ENCODE peak calls at places on chromosomes 3 and 15, in seven cellular contexts. N, K, S, W, P, U and H are unnamed samples.

GRCh38 chr3:73419993-73420392 is 204.7 kb downstream of the PDZRN3 start:
- DNase-seq in W (peak; percentile 25), P (no peak), S (no peak), U (no peak), N (no peak), K (no peak), H (no peak)

GRCh38 chr3:191070762-191071365 is 128.2 kb upstream of the OSTN start:
- DNase-seq in K (no peak), W (peak; percentile 16), S (no peak), U (no peak), N (no peak), P (peak; percentile 24), H (no peak)

GRCh38 chr3:28050120-28050519 is 191.3 kb upstream of the CMC1 start:
- DNase-seq in K (no peak), P (no peak), W (no peak), N (no peak), U (no peak), S (no peak), H (no peak)

GRCh38 chr15:66936864-66937245 is 128.5 kb upstream of the SMAD3 start:
- DNase-seq in K (no peak), P (no peak), N (no peak), U (no peak), S (no peak), W (no peak), H (no peak)

GRCh38 chr3:45462522-45463262 is 74.3 kb downstream of the LARS2 start:
- DNase-seq in N (no peak), U (peak; percentile 13), P (peak; percentile 53), W (peak; percentile 21), S (no peak), K (no peak), H (no peak)

GRCh38 chr15:101056366-101057334 is 137.5 kb downstream of the LRRK1 start:
- DNase-seq in P (no peak), W (no peak), U (no peak), K (no peak), S (no peak), N (no peak), H (no peak)

GRCh38 chr3:112124901-112125607 is 8.0 kb downstream of the GCSAM start:
- DNase-seq in P (no peak), K (no peak), S (no peak), U (no peak), N (no peak), W (no peak), H (no peak)

GRCh38 chr3:43262194-43262593 is 24.1 kb upstream of the SNRK start:
- DNase-seq in P (no peak), N (no peak), K (no peak), U (no peak), S (no peak), W (no peak), H (no peak)

GRCh38 chr15:47218295-47218694 is 499.0 kb upstream of the SEMA6D start:
- DNase-seq in U (no peak), P (peak; percentile 2), W (no peak), K (no peak), S (no peak), N (no peak), H (no peak)

GRCh38 chr15:73991260-73991659 is 835 bp downstream of the STOML1 start:
- DNase-seq in W (no peak), U (no peak), N (no peak), K (no peak), P (no peak), S (no peak), H (no peak)

GRCh38 chr15:31256385-31257265 is 70.0 kb upstream of the KLF13 start:
- DNase-seq in S (no peak), W (no peak), U (no peak), K (peak; percentile 41), P (no peak), N (peak; percentile 88), H (no peak)

GRCh38 chr3:112405845-112406244 is 72.9 kb downstream of the CD200 start:
- DNase-seq in S (no peak), P (no peak), U (no peak), W (peak; percentile 40), K (no peak), N (no peak), H (no peak)

GRCh38 chr3:50436063-50436674 is 67.3 kb downstream of the CACNA2D2 start:
- DNase-seq in K (peak; percentile 76), N (peak; percentile 54), U (peak; percentile 63), P (no peak), W (peak; percentile 3), S (peak; percentile 42), H (no peak)
- H3K9ac ChIP-seq in K (no peak overlapping the region), N (no peak overlapping the region), U (no peak overlapping the region), P (no peak overlapping the region), W (no peak overlapping the region), S (no peak overlapping the region), H (no peak overlapping the region)

DNA sequence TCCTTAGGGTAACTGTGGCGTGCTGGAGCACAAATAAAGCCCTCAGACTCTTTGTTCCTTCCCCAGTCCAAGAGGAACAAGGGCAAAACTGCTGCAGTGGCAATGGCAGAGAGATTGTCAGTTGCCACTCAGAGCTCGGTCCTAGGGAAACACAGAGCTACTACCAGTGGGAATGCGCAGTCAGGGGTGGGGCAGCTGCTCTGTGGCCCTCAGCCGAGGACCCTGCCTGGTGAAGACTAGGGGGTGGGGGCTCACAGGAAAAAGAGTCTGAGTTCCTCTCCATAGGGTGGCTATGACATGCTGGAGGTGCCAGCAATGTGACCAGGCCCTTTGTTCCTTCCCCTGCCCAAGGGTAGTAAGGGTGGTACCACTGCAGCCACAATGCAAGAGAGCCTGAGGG is 43.8 kb downstream of the TMCO5A start:
- DNase-seq in S (no peak), P (no peak), U (no peak), N (no peak), K (no peak), W (no peak), H (no peak)
- H3K4me3 ChIP-seq in S (no peak overlapping the region), P (no peak overlapping the region), U (no peak overlapping the region), N (no peak overlapping the region), K (no peak overlapping the region), W (no peak overlapping the region), H (no peak overlapping the region)

GRCh38 chr3:114542359-114542758 is 248.5 kb downstream of the TIGIT start:
- DNase-seq in S (peak; percentile 29), K (no peak), N (no peak), P (no peak), W (no peak), U (no peak), H (no peak)
- H3K9ac ChIP-seq in S (no peak overlapping the region), K (no peak overlapping the region), N (no peak overlapping the region), P (no peak overlapping the region), W (no peak overlapping the region), U (no peak overlapping the region), H (no peak overlapping the region)

GRCh38 chr3:48685293-48685602 is 467 bp downstream of the NCKIPSD start:
- DNase-seq in P (no peak), K (no peak), S (no peak), N (no peak), W (no peak), U (no peak), H (no peak)

GRCh38 chr3:48688032-48688736 is 2.5 kb upstream of the NCKIPSD start:
- DNase-seq in W (peak; percentile 84), P (no peak), S (no peak), K (no peak), N (no peak), U (no peak), H (no peak)

GRCh38 chr3:48687220-48687678 is 1.5 kb upstream of the NCKIPSD start:
- DNase-seq in K (no peak), P (no peak), W (no peak), N (no peak), S (no peak), U (no peak), H (no peak)

GRCh38 chr3:48685603-48686511 is at the start of gene NCKIPSD:
- DNase-seq in P (peak; percentile 37), U (peak; percentile 88), N (peak; percentile 89), W (peak; percentile 69), K (peak; percentile 96), S (peak; percentile 92), H (no peak)

GRCh38 chr3:48686538-48687219 is 964 bp upstream of the NCKIPSD start:
- DNase-seq in S (no peak), U (no peak), P (no peak), K (peak; percentile 29), W (peak; percentile 10), N (no peak), H (no peak)
- H3K4me3 ChIP-seq in S (no peak overlapping the region), U (peak overlapping the region; percentile 97), P (no peak overlapping the region), K (no peak overlapping the region), W (no peak overlapping the region), N (peak overlapping the region; percentile 98), H (no peak overlapping the region)